ENCODE peak calls at places on chromosomes 11 and 22, in six cellular contexts. N is dorsolateral prefrontal cortex, S is endodermal cell, G is Peyer's patch, P is stomach, H is PC-3. V is an unnamed sample.

GRCh38 chr11:115129771-115130306 is 374.4 kb downstream of the CADM1 start:
- DNase-seq in S (no peak), G (no peak), P (no peak), N (no peak), H (no peak), V (no peak)

GRCh38 chr11:31117038-31117437 is 252.5 kb downstream of the DCDC1 start:
- DNase-seq in N (no peak), P (no peak), S (no peak), G (no peak), H (no peak), V (no peak)

GRCh38 chr22:22106855-22107254 is 124.3 kb upstream of the TOP3B start:
- DNase-seq in H (no peak), N (no peak), S (no peak), P (no peak), G (no peak), V (no peak)

GRCh38 chr22:44587004-44587793 is 89.2 kb upstream of the RTL6 start:
- DNase-seq in H (peak), G (no peak), P (no peak), S (peak), N (peak), V (no peak)

GRCh38 chr11:118634435-118635236 is 27.2 kb downstream of the PHLDB1 start:
- DNase-seq in N (peak), H (peak), G (peak), S (peak), P (peak), V (peak)

GRCh38 chr22:27808730-27809129 is 7.2 kb upstream of the MN1 start:
- DNase-seq in S (no peak), H (no peak), G (no peak), N (no peak), P (no peak), V (no peak)

GRCh38 chr11:65862191-65862735 is 2.0 kb downstream of the MUS81 start:
- DNase-seq in S (no peak), H (no peak), G (no peak), P (no peak), N (no peak), V (no peak)

GRCh38 chr22:32842486-32842885 is 41.0 kb downstream of the TIMP3 start:
- DNase-seq in H (no peak), P (no peak), G (no peak), S (no peak), N (no peak), V (no peak)

GRCh38 chr22:33438273-33438672 is 380.1 kb upstream of the SYN3 start:
- DNase-seq in H (peak), N (peak), G (no peak), S (no peak), P (no peak), V (peak)

GRCh38 chr11:44979536-44980399 is 29.1 kb upstream of the TP53I11 start:
- DNase-seq in G (no peak), P (peak), N (no peak), S (peak), H (peak), V (no peak)

GRCh38 chr22:39290724-39291161 is 28.7 kb downstream of the RPL3 start:
- DNase-seq in S (peak), G (no peak), H (peak), N (no peak), P (peak), V (no peak)
- H3K27ac ChIP-seq in S (no peak), G (no peak), H (peak), N (no peak), P (no peak), V (no peak)

GRCh38 chr22:17929909-17930308 is 94.5 kb downstream of the MICAL3 start:
- DNase-seq in P (no peak), H (no peak), N (no peak), G (no peak), S (no peak), V (no peak)

GRCh38 chr22:17930455-17931313 is 93.7 kb downstream of the MICAL3 start:
- DNase-seq in G (no peak), N (no peak), S (no peak), H (no peak), P (peak), V (no peak)

GRCh38 chr22:17926516-17926915 is 97.8 kb downstream of the MICAL3 start:
- DNase-seq in N (no peak), S (no peak), P (peak), H (no peak), G (no peak), V (no peak)

GRCh38 chr22:17927062-17927461 is 97.3 kb downstream of the MICAL3 start:
- DNase-seq in G (no peak), S (no peak), P (no peak), H (no peak), N (no peak), V (no peak)

GRCh38 chr22:17928391-17928790 is 96.0 kb downstream of the MICAL3 start:
- DNase-seq in H (no peak), G (no peak), P (no peak), S (no peak), N (no peak), V (no peak)
- H3K27ac ChIP-seq in H (no peak), G (no peak), P (no peak), S (no peak), N (no peak), V (no peak)

GRCh38 chr11:69644962-69645675 is 4.2 kb downstream of the CCND1 start:
- DNase-seq in N (no peak), S (peak), G (no peak), P (no peak), H (peak), V (no peak)
- H3K27ac ChIP-seq in N (no peak), S (no peak), G (peak), P (no peak), H (peak), V (no peak)

GRCh38 chr22:36341640-36342041 is 46.1 kb downstream of the MYH9 start:
- DNase-seq in H (no peak), G (no peak), S (no peak), N (no peak), P (no peak), V (no peak)
- H3K27ac ChIP-seq in H (no peak), G (peak), S (no peak), N (peak), P (peak), V (peak)

DNA sequence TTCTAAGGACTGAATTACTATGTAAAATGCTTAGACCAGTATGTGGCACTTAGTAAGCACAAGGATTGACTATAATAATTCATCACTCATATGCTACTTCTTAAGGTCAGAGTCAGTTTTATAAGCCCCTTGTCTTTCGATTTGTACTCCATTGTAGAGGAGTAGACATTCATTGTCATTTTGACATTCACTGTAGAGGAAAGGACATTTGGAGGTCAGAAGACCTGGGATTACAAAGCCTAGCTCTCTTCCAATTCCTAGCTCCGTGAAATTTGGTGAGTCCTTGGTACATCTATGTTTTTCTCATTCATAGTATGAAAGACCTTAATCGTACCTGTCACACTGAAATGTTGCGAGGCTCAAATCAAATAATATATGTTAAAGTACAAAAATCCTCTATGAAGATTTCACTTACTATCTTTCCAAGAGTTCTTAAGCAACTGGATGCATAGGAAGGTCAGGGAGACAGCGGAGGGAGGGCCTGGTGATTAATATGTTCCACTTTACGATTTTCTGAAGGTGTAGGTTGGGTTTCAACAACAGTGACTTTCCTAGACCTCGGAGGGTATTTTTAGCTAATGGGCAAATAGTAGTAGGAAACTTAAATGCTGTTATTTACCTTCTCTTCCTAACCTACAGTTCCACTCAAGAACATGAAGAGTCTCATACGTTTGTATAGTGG is 1.4 kb upstream of the EMSY start:
- DNase-seq in P (no peak), S (no peak), H (peak), N (no peak), G (no peak), V (no peak)
- H3K27ac ChIP-seq in P (no peak), S (no peak), H (peak), N (no peak), G (no peak), V (no peak)

DNA sequence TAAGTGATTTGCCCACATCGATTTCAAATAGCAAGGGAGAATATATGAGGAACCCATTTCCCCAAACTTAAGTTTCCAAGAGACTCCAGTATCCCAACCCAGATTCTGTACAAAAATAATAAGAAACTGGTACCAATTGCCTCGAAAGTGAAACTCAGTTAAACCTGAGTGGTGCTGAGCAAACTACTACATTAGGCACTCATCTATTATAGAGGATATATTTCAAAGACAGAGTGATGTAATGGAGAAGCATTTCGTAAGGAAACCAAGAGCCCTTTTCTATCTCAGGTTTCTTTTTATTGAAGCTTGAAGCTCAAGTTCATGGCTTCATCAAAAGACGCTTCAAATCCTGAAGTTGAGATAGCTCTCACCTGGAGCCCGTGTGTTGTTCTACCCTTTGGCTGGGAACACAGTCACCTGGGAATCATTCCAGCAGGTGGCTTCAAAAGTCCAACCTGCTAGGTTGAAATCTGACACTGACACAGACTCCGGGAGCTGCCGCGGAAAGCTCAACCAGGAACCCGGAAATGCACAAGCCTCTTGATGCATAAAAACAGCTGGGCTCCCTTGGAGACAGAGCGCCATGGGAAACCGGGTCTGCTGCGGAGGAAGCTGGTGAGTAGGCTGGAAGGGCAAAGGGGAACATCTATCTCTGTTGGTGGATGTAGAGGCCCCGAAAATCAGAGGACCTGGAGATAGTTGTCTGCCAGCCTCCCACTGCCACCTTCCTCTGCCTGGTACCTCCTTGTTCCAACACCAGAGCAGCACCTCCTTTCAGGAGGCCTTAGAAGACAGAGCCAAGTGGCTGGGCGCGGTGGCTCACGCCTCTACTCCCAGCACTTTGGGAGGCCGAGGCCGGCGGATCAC is at the start of gene C11orf52:
- DNase-seq in P (peak), N (no peak), H (peak), G (no peak), S (peak), V (no peak)
- H3K27ac ChIP-seq in P (peak), N (no peak), H (peak), G (peak), S (no peak), V (no peak)